ENCODE peak calls at places on chromosome 10, in seven cellular contexts. T is GM12865; X is iris pigment epithelial cell; O is naive thymus-derived CD4-positive, alpha-beta T cell; C is mesendoderm; P is non-pigmented ciliary epithelial cell; I is cardiac fibroblast. L is an unnamed sample.

GRCh38 chr10:24718031-24718855 is 5.4 kb downstream of the ARHGAP21 start:
- DNase-seq in X (peak), C (no peak), T (no peak), O (no peak), I (peak), P (peak), L (peak)

GRCh38 chr10:98684019-98684899 is 237.5 kb upstream of the HPS1 start:
- DNase-seq in T (no peak), I (no peak), X (no peak), P (no peak), C (no peak), O (no peak), L (no peak)

GRCh38 chr10:93591065-93591808 is 9.8 kb downstream of the RBP4 start:
- DNase-seq in P (no peak), O (no peak), I (no peak), C (no peak), X (no peak), T (no peak), L (no peak)

GRCh38 chr10:813286-813685 is 118.2 kb downstream of the LARP4B start:
- DNase-seq in P (no peak), X (no peak), I (no peak), C (no peak), O (no peak), T (no peak), L (no peak)

GRCh38 chr10:103120977-103121735 is 71.9 kb downstream of the NT5C2 start:
- DNase-seq in C (no peak), X (peak), P (no peak), T (no peak), I (peak), O (no peak), L (no peak)

GRCh38 chr10:93873427-93874115 is 20.2 kb upstream of the SLC35G1 start:
- DNase-seq in C (peak), P (no peak), X (peak), T (no peak), O (no peak), I (peak), L (peak)

GRCh38 chr10:114102253-114102652 is 58.6 kb downstream of the ADRB1 start:
- DNase-seq in X (peak), P (no peak), I (no peak), T (no peak), C (no peak), O (no peak), L (no peak)

GRCh38 chr10:119198438-119198837 is 8.9 kb upstream of the GRK5 start:
- DNase-seq in I (peak), P (no peak), T (peak), X (no peak), O (no peak), C (no peak), L (no peak)

GRCh38 chr10:132058111-132058745 is 7.5 kb upstream of the JAKMIP3 start:
- DNase-seq in P (no peak), I (no peak), O (no peak), X (no peak), T (no peak), C (no peak), L (no peak)

GRCh38 chr10:27344568-27345454 is 104.2 kb upstream of the ACBD5 start:
- DNase-seq in O (no peak), P (no peak), C (no peak), T (peak), X (no peak), I (no peak), L (no peak)

GRCh38 chr10:21572578-21572977 is 38.5 kb downstream of the MLLT10 start:
- DNase-seq in X (peak), P (peak), I (peak), C (no peak), T (no peak), O (no peak), L (no peak)

GRCh38 chr10:113802997-113803396 is 50.9 kb downstream of the DCLRE1A start:
- DNase-seq in X (no peak), C (no peak), P (no peak), O (no peak), T (no peak), I (no peak), L (no peak)

GRCh38 chr10:114413398-114413797 is 9.1 kb upstream of the AFAP1L2 start:
- DNase-seq in T (no peak), C (no peak), X (no peak), O (no peak), P (no peak), I (peak), L (no peak)

GRCh38 chr10:113680172-113681111 is 730 bp downstream of the CASP7 start:
- DNase-seq in T (peak), X (peak), O (peak), C (no peak), P (no peak), I (peak), L (no peak)

GRCh38 chr10:80462986-80463741 is 9.1 kb downstream of the TSPAN14 start:
- DNase-seq in I (no peak), C (no peak), X (peak), T (peak), O (no peak), P (no peak), L (no peak)